ENCODE peak calls at places on chromosomes 16 and 17, in six cellular contexts. V is esophagus muscularis mucosa, N is astrocyte of the spinal cord, P is AG04450, A is transverse colon, O is AG09309. Z is an unnamed sample.

GRCh38 chr16:1471569-1472194 is 3.1 kb downstream of the CLCN7 start:
- DNase-seq in P (no peak), O (no peak), N (no peak), A (no peak), V (no peak), Z (no peak)

GRCh38 chr16:56604966-56605365 is 3.4 kb upstream of the MT2A start:
- DNase-seq in A (no peak), N (no peak), V (no peak), P (no peak), O (no peak), Z (no peak)

GRCh38 chr16:48576927-48577326 is 33.1 kb downstream of the N4BP1 start:
- DNase-seq in V (no peak), O (no peak), P (no peak), N (peak; percentile 41), A (no peak), Z (no peak)

GRCh38 chr17:27504188-27504995 is 48.1 kb downstream of the KSR1 start:
- DNase-seq in P (no peak), N (no peak), V (no peak), O (no peak), A (no peak), Z (no peak)

GRCh38 chr17:47685556-47686275 is 8.2 kb upstream of the TBKBP1 start:
- DNase-seq in P (no peak), V (no peak), A (no peak), O (no peak), N (no peak), Z (peak; percentile 62)

GRCh38 chr16:57316390-57317017 is 32.0 kb upstream of the PLLP start:
- DNase-seq in A (no peak), O (peak; percentile 84), V (peak; percentile 86), P (peak; percentile 41), N (peak; percentile 87), Z (peak; percentile 54)

GRCh38 chr16:68275611-68276191 is 11.4 kb downstream of the SLC7A6 start:
- DNase-seq in O (no peak), A (no peak), P (no peak), V (no peak), N (no peak), Z (no peak)

GRCh38 chr16:59412275-59412841 is 678.2 kb upstream of the GOT2 start:
- DNase-seq in O (no peak), V (no peak), P (no peak), N (peak; percentile 35), A (no peak), Z (no peak)

GRCh38 chr16:20851601-20852000 is 45.3 kb downstream of the REXO5 start:
- DNase-seq in P (peak; percentile 86), V (peak; percentile 94), O (peak; percentile 85), N (peak; percentile 89), A (peak; percentile 66), Z (peak; percentile 42)

GRCh38 chr17:77774182-77774581 is 184.3 kb upstream of the TNRC6C start:
- DNase-seq in O (no peak), V (no peak), A (no peak), P (no peak), N (no peak), Z (no peak)

GRCh38 chr16:22191966-22192260 is 14.2 kb upstream of the EEF2K start:
- DNase-seq in N (no peak), P (no peak), V (no peak), O (no peak), A (peak; percentile 43), Z (no peak)
- H3K4me3 ChIP-seq in N (peak overlapping the region; percentile 59), P (peak overlapping the region; percentile 70), V (peak overlapping the region; percentile 79), O (peak overlapping the region; percentile 54), A (peak overlapping the region; percentile 38), Z (peak overlapping the region; percentile 60)

GRCh38 chr16:24045641-24046040 is 209.9 kb downstream of the PRKCB start:
- DNase-seq in O (no peak), A (no peak), P (no peak), V (no peak), N (no peak), Z (no peak)

GRCh38 chr16:24046442-24046841 is 209.7 kb upstream of the CACNG3 start:
- DNase-seq in N (no peak), A (no peak), O (no peak), V (no peak), P (no peak), Z (no peak)

GRCh38 chr16:24041834-24042631 is 206.2 kb downstream of the PRKCB start:
- DNase-seq in A (peak; percentile 72), N (peak; percentile 18), P (peak; percentile 11), O (peak; percentile 4), V (no peak), Z (peak; percentile 7)

GRCh38 chr16:24049113-24049512 is 207.0 kb upstream of the CACNG3 start:
- DNase-seq in V (no peak), A (no peak), P (no peak), O (no peak), N (no peak), Z (no peak)

GRCh38 chr16:24044467-24044866 is 208.7 kb downstream of the PRKCB start:
- DNase-seq in N (no peak), P (no peak), O (no peak), V (no peak), A (no peak), Z (no peak)
- TF ChIP-seq CTCF in N (no peak), P (no peak), O (no peak), V (no peak), A (no peak), Z (no peak)

GRCh38 chr17:75875940-75876189 is 2.5 kb downstream of the TRIM47 start:
- DNase-seq in P (no peak), V (no peak), N (no peak), O (no peak), A (no peak), Z (no peak)
- H3K4me3 ChIP-seq in P (no peak overlapping the region), V (peak overlapping the region; percentile 85), N (no peak overlapping the region), O (no peak overlapping the region), A (peak overlapping the region; percentile 67), Z (peak overlapping the region; percentile 66)

GRCh38 chr17:76527430-76528111 is 9.9 kb downstream of the CYGB start:
- DNase-seq in N (peak; percentile 80), P (no peak), O (no peak), A (peak; percentile 77), V (no peak), Z (no peak)
- TF ChIP-seq CTCF in N (no peak), P (peak; percentile 13), O (peak; percentile 17), A (no peak), V (peak; percentile 13), Z (peak; percentile 8)

DNA sequence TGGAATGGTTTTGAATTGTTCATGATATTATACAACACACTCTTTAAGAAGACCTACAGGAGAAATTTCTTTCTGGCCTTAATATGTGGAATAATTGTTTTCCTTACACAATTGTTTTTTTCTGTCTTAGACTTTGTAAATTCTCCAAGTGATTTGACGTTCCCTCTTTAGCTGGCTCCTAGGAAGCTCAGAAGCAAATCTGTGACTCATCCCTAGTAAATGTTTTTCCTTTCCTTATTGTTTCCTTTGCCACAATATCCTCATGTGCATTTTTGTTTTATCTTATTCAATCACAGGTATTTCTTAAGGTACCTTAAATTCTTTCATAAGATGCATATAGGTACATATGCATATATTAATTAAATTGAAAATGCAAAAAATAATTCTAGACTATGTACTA is 13.5 kb downstream of the KIAA0753 start:
- DNase-seq in N (peak; percentile 32), O (no peak), P (no peak), A (no peak), V (no peak), Z (no peak)
- H3K4me3 ChIP-seq in N (no peak overlapping the region), O (no peak overlapping the region), P (no peak overlapping the region), A (no peak overlapping the region), V (no peak overlapping the region), Z (no peak overlapping the region)

GRCh38 chr16:88634994-88635670 is 3.2 kb upstream of the IL17C start:
- DNase-seq in N (no peak), P (no peak), V (no peak), A (no peak), O (no peak), Z (no peak)
- TF ChIP-seq CTCF in N (no peak), P (no peak), V (no peak), A (no peak), O (no peak), Z (no peak)

Z was measured in epithelial cell of proximal tubule.